ENCODE peak calls at places on chromosomes 12 and 14, in seven cellular contexts. Q, U, H, C, O, K and F are unnamed samples.

GRCh38 chr14:104282332-104283196 is 144.2 kb downstream of the KIF26A start:
- DNase-seq in Q (no peak), U (no peak), H (no peak), C (peak), O (no peak), K (no peak), F (no peak)

GRCh38 chr12:68080577-68080976 is 79.0 kb downstream of the IFNG start:
- DNase-seq in Q (no peak), U (no peak), H (no peak), C (no peak), O (peak), K (no peak), F (no peak)

GRCh38 chr12:3885179-3886094 is 12.2 kb upstream of the PARP11 start:
- DNase-seq in Q (peak), U (peak), H (peak), C (no peak), O (no peak), K (peak), F (peak)

GRCh38 chr12:53510181-53510812 is 3.0 kb upstream of the NPFF start:
- DNase-seq in Q (no peak), U (no peak), H (no peak), C (no peak), O (no peak), K (no peak), F (no peak)

GRCh38 chr12:98418357-98419075 is 96.9 kb upstream of the TMPO start:
- DNase-seq in Q (no peak), U (peak), H (peak), C (no peak), O (no peak), K (peak), F (peak)

GRCh38 chr12:107130830-107131760 is 37.7 kb upstream of the CRY1 start:
- DNase-seq in Q (no peak), U (no peak), H (no peak), C (no peak), O (no peak), K (no peak), F (no peak)

GRCh38 chr14:80414080-80414479 is 202.8 kb upstream of the DIO2 start:
- DNase-seq in Q (no peak), U (no peak), H (no peak), C (no peak), O (no peak), K (no peak), F (no peak)

GRCh38 chr14:22929104-22929847 is at the start of gene PRMT5:
- DNase-seq in Q (peak), U (peak), H (peak), C (peak), O (peak), K (peak), F (peak)

GRCh38 chr12:11978985-11979384 is 91.8 kb upstream of the BCL2L14 start:
- DNase-seq in Q (no peak), U (peak), H (no peak), C (no peak), O (no peak), K (peak), F (peak)

GRCh38 chr14:91113829-91114078 is at the start of gene DGLUCY:
- DNase-seq in Q (no peak), U (peak), H (peak), C (no peak), O (no peak), K (peak), F (peak)

GRCh38 chr12:94282675-94283074 is 134.3 kb downstream of the PLXNC1 start:
- DNase-seq in Q (no peak), U (no peak), H (no peak), C (no peak), O (no peak), K (no peak), F (no peak)

GRCh38 chr12:4133636-4134433 is 139.7 kb upstream of the CCND2 start:
- DNase-seq in Q (no peak), U (no peak), H (no peak), C (no peak), O (no peak), K (no peak), F (no peak)

GRCh38 chr14:88468396-88468795 is 82.9 kb downstream of the SPATA7 start:
- DNase-seq in Q (no peak), U (peak), H (no peak), C (no peak), O (no peak), K (peak), F (peak)

GRCh38 chr12:24705741-24706358 is 243.1 kb downstream of the BCAT1 start:
- DNase-seq in Q (no peak), U (peak), H (no peak), C (no peak), O (no peak), K (peak), F (no peak)

GRCh38 chr12:96195845-96196451 is 1.8 kb downstream of the ELK3 start:
- DNase-seq in Q (no peak), U (peak), H (peak), C (no peak), O (peak), K (peak), F (peak)

GRCh38 chr14:69535230-69535848 is 39.3 kb downstream of the CCDC177 start:
- DNase-seq in Q (peak), U (peak), H (peak), C (peak), O (no peak), K (peak), F (peak)

GRCh38 chr14:94317259-94317658 is 5.9 kb downstream of the SERPINA6 start:
- DNase-seq in Q (no peak), U (peak), H (no peak), C (no peak), O (no peak), K (no peak), F (no peak)

GRCh38 chr14:35306114-35306513 is 13.9 kb downstream of the PSMA6 start:
- DNase-seq in Q (no peak), U (no peak), H (no peak), C (no peak), O (no peak), K (no peak), F (no peak)

GRCh38 chr14:41476526-41476925 is 130.2 kb upstream of the LRFN5 start:
- DNase-seq in Q (no peak), U (no peak), H (no peak), C (no peak), O (no peak), K (no peak), F (peak)

GRCh38 chr12:25518512-25518911 is 34.6 kb downstream of the LMNTD1 start:
- DNase-seq in Q (no peak), U (peak), H (no peak), C (no peak), O (no peak), K (peak), F (peak)

GRCh38 chr14:102900631-102901571 is 21.6 kb upstream of the AMN start:
- DNase-seq in Q (no peak), U (no peak), H (no peak), C (no peak), O (no peak), K (no peak), F (no peak)

GRCh38 chr12:43290836-43291235 is 261.2 kb downstream of the ADAMTS20 start:
- DNase-seq in Q (no peak), U (no peak), H (no peak), C (no peak), O (no peak), K (peak), F (no peak)

GRCh38 chr12:76413121-76413520 is 64.9 kb upstream of the BBS10 start:
- DNase-seq in Q (no peak), U (no peak), H (no peak), C (no peak), O (no peak), K (no peak), F (no peak)

GRCh38 chr12:58540480-58541299 is 379.6 kb downstream of the LRIG3 start:
- DNase-seq in Q (peak), U (peak), H (peak), C (peak), O (peak), K (peak), F (peak)

GRCh38 chr14:74571901-74572828 is 39.9 kb downstream of the LTBP2 start:
- DNase-seq in Q (no peak), U (peak), H (peak), C (no peak), O (no peak), K (peak), F (peak)

GRCh38 chr12:89225808-89226368 is 126.4 kb downstream of the DUSP6 start:
- DNase-seq in Q (no peak), U (peak), H (peak), C (no peak), O (no peak), K (peak), F (peak)

GRCh38 chr12:100987552-100988277 is 193.1 kb downstream of the ANO4 start:
- DNase-seq in Q (no peak), U (peak), H (peak), C (peak), O (peak), K (peak), F (peak)

GRCh38 chr12:51320695-51321320 is 3.2 kb downstream of the BIN2 start:
- DNase-seq in Q (no peak), U (peak), H (peak), C (no peak), O (no peak), K (peak), F (no peak)

GRCh38 chr12:127943481-127944210 is 323.3 kb upstream of the TMEM132C start:
- DNase-seq in Q (no peak), U (peak), H (no peak), C (no peak), O (no peak), K (no peak), F (no peak)

GRCh38 chr14:64234877-64235651 is 59.1 kb downstream of the ESR2 start:
- DNase-seq in Q (no peak), U (peak), H (no peak), C (no peak), O (no peak), K (peak), F (peak)